ENCODE peak calls at places on chromosomes 12 and 14, in six cellular contexts. L, B, T, V, A and S are unnamed samples.

GRCh38 chr12:120751389-120751788 is 25.8 kb downstream of the ACADS start:
- DNase-seq in T (no peak), B (no peak), L (no peak), A (no peak), V (no peak), S (no peak)

GRCh38 chr14:32476532-32476931 is 147.4 kb downstream of the AKAP6 start:
- DNase-seq in L (no peak), B (no peak), V (no peak), T (no peak), A (no peak), S (no peak)

GRCh38 chr12:123983822-123984485 is 10.9 kb downstream of the ZNF664 start:
- DNase-seq in L (peak), A (peak), V (peak), B (peak), T (peak), S (peak)

GRCh38 chr12:107622005-107622404 is 63.6 kb upstream of the PWP1 start:
- DNase-seq in B (peak), T (no peak), A (no peak), L (no peak), V (peak), S (no peak)

GRCh38 chr14:65168840-65169239 is 66.5 kb upstream of the MAX start:
- DNase-seq in T (no peak), A (no peak), B (peak), V (no peak), L (no peak), S (no peak)

GRCh38 chr12:3225796-3226180 is 148.6 kb downstream of the TSPAN9 start:
- DNase-seq in A (no peak), B (no peak), V (no peak), T (no peak), L (no peak), S (no peak)

GRCh38 chr12:6539276-6540134 is 5.2 kb downstream of the GAPDH start:
- DNase-seq in A (no peak), V (no peak), B (no peak), L (no peak), T (no peak), S (no peak)

GRCh38 chr12:120798696-120799095 is 73.1 kb downstream of the ACADS start:
- DNase-seq in L (no peak), A (no peak), B (no peak), T (no peak), V (no peak), S (no peak)

GRCh38 chr14:85948163-85948562 is 418.2 kb downstream of the FLRT2 start:
- DNase-seq in B (no peak), A (no peak), T (no peak), L (no peak), V (no peak), S (no peak)

GRCh38 chr12:114958538-114958937 is 274.6 kb upstream of the TBX3 start:
- DNase-seq in B (no peak), V (no peak), A (no peak), L (no peak), T (no peak), S (no peak)

GRCh38 chr12:54053625-54054441 is at the start of gene HOXC4:
- DNase-seq in V (no peak), T (no peak), L (peak), A (peak), B (no peak), S (peak)

GRCh38 chr12:39467432-39467870 is 24.5 kb upstream of the KIF21A start:
- DNase-seq in T (no peak), V (no peak), L (no peak), A (no peak), B (no peak), S (no peak)

GRCh38 chr12:69524331-69524630 is 54.1 kb downstream of the FRS2 start:
- DNase-seq in L (no peak), B (no peak), V (no peak), T (no peak), A (no peak), S (no peak)

GRCh38 chr14:86296173-86296572 is 766.2 kb downstream of the FLRT2 start:
- DNase-seq in L (peak), B (peak), T (no peak), A (no peak), V (no peak), S (no peak)

GRCh38 chr14:91264151-91265150 is 19.9 kb upstream of the GPR68 start:
- DNase-seq in B (peak), L (peak), A (no peak), T (no peak), V (no peak), S (peak)

GRCh38 chr12:125314051-125314882 is 249.0 kb downstream of the AACS start:
- DNase-seq in B (no peak), T (no peak), L (no peak), V (no peak), A (no peak), S (no peak)

GRCh38 chr14:89598548-89599186 is 181.6 kb upstream of the FOXN3 start:
- DNase-seq in T (no peak), A (no peak), L (no peak), B (no peak), V (no peak), S (no peak)

GRCh38 chr12:132665149-132665491 is 22.0 kb downstream of the POLE start:
- DNase-seq in T (no peak), L (no peak), B (no peak), A (no peak), V (no peak), S (no peak)

GRCh38 chr12:117408161-117408791 is 46.9 kb upstream of the NOS1 start:
- DNase-seq in B (peak), T (peak), A (no peak), V (no peak), L (no peak), S (peak)

GRCh38 chr14:23550131-23550826 is 1.3 kb downstream of the ZFHX2 start:
- DNase-seq in B (no peak), V (no peak), T (no peak), A (no peak), L (no peak), S (no peak)

GRCh38 chr14:58315606-58316005 is 17.3 kb downstream of the ARID4A start:
- DNase-seq in V (no peak), A (no peak), B (peak), T (no peak), L (no peak), S (no peak)

GRCh38 chr14:100879194-100879593 is 24.3 kb downstream of the RTL1 start:
- DNase-seq in T (no peak), A (no peak), V (no peak), B (no peak), L (no peak), S (no peak)